ENCODE peak calls at places on chromosomes 16 and 17, in seven cellular contexts. K is psoas muscle, L is stomach, D is PC-3, R is upper lobe of right lung, M is endothelial cell, U is fibroblast of mammary gland. X is an unnamed sample.

GRCh38 chr16:22641030-22641671 is 130.5 kb downstream of the NPIPB5 start:
- DNase-seq in K (no peak), L (no peak), D (peak), R (no peak), M (peak), U (peak), X (peak)

GRCh38 chr16:84362410-84362809 is 5.9 kb upstream of the ATP2C2 start:
- DNase-seq in K (no peak), L (no peak), D (peak), R (no peak), M (no peak), U (no peak), X (no peak)

GRCh38 chr16:24879684-24880083 is 33.9 kb downstream of the SLC5A11 start:
- DNase-seq in K (no peak), L (no peak), D (no peak), R (no peak), M (no peak), U (no peak), X (no peak)

GRCh38 chr16:35691057-35691456 is 2231.6 kb downstream of the TP53TG3F start:
- DNase-seq in K (no peak), L (no peak), D (no peak), R (no peak), M (no peak), U (no peak), X (no peak)

GRCh38 chr17:79046501-79047280 is 22.7 kb downstream of the C1QTNF1 start:
- DNase-seq in K (peak), L (no peak), D (no peak), R (peak), M (no peak), U (peak), X (no peak)

GRCh38 chr16:69477546-69477945 is 53.1 kb downstream of the CYB5B start:
- DNase-seq in K (no peak), L (no peak), D (no peak), R (no peak), M (no peak), U (peak), X (no peak)

GRCh38 chr17:75950850-75951554 is 10.2 kb upstream of the FBF1 start:
- DNase-seq in K (no peak), L (no peak), D (no peak), R (no peak), M (no peak), U (no peak), X (peak)

GRCh38 chr17:10776372-10776771 is 27.5 kb downstream of the TMEM238L start:
- DNase-seq in K (no peak), L (no peak), D (no peak), R (no peak), M (no peak), U (no peak), X (no peak)

GRCh38 chr17:63772801-63773271 is 561 bp downstream of the CCDC47 start:
- DNase-seq in K (no peak), L (no peak), D (peak), R (no peak), M (no peak), U (peak), X (peak)

GRCh38 chr16:67397451-67397801 is 4.1 kb upstream of the TPPP3 start:
- DNase-seq in K (peak), L (no peak), D (no peak), R (no peak), M (no peak), U (peak), X (no peak)

GRCh38 chr16:1429026-1429425 is 1.9 kb upstream of the PERCC1 start:
- DNase-seq in K (peak), L (no peak), D (no peak), R (no peak), M (no peak), U (no peak), X (no peak)

GRCh38 chr17:55157165-55157564 is 107.6 kb upstream of the HLF start:
- DNase-seq in K (no peak), L (no peak), D (peak), R (no peak), M (no peak), U (peak), X (peak)

GRCh38 chr16:13856398-13856797 is 63.6 kb upstream of the ERCC4 start:
- DNase-seq in K (no peak), L (no peak), D (no peak), R (no peak), M (no peak), U (no peak), X (no peak)

GRCh38 chr16:85536073-85536410 is 77.1 kb upstream of the GSE1 start:
- DNase-seq in K (no peak), L (peak), D (no peak), R (no peak), M (no peak), U (no peak), X (no peak)

GRCh38 chr17:43924558-43924957 is 17.2 kb upstream of the MPP2 start:
- DNase-seq in K (no peak), L (no peak), D (no peak), R (no peak), M (no peak), U (no peak), X (no peak)

GRCh38 chr16:12215302-12216105 is 239.0 kb downstream of the SNX29 start:
- DNase-seq in K (no peak), L (no peak), D (no peak), R (no peak), M (peak), U (no peak), X (no peak)

GRCh38 chr17:7263071-7263800 is 958 bp upstream of the CLDN7 start:
- DNase-seq in K (no peak), L (no peak), D (peak), R (peak), M (peak), U (no peak), X (peak)

GRCh38 chr16:733382-734207 is 6.7 kb downstream of the HAGHL start:
- DNase-seq in K (no peak), L (no peak), D (no peak), R (no peak), M (peak), U (no peak), X (peak)

GRCh38 chr17:47205419-47205963 is 3.7 kb upstream of the MYL4 start:
- DNase-seq in K (no peak), L (peak), D (no peak), R (peak), M (no peak), U (peak), X (peak)

GRCh38 chr17:10751569-10751968 is 21.7 kb upstream of the TMEM220 start:
- DNase-seq in K (no peak), L (no peak), D (no peak), R (no peak), M (no peak), U (no peak), X (no peak)

GRCh38 chr16:2078096-2078495 is 30.3 kb downstream of the TSC2 start:
- DNase-seq in K (no peak), L (no peak), D (no peak), R (no peak), M (no peak), U (no peak), X (no peak)

GRCh38 chr17:80428363-80428762 is 13.4 kb downstream of the ENDOV start:
- DNase-seq in K (peak), L (no peak), D (no peak), R (no peak), M (no peak), U (no peak), X (no peak)
- TF ChIP-seq CTCF in K (no peak), L (no peak), D (no peak), R (no peak), M (no peak), U (no peak), X (no peak)

DNA sequence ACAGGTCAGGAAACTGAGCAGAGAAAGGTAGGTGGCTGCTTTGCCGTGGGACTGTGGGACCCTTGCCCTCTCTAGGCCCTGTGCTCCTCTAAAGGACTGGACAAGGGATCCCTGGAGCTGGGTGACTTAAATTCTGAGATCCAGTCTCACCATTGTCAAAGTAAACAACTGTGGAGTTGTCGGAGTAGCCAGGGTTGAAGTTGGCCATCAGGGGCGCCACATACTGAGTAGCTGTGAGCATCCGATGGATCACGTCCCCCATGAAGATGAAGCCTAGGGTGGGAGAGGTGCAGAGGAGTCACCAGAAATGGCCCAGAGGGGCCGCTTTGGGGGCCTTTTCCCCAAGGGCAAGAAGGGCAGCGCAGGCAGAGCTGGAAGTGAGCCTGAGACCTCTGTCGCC is 43.5 kb downstream of the PLXDC1 start:
- DNase-seq in K (no peak), L (no peak), D (no peak), R (no peak), M (no peak), U (no peak), X (no peak)
- TF ChIP-seq CTCF in K (no peak), L (no peak), D (no peak), R (no peak), M (no peak), U (no peak), X (no peak)

GRCh38 chr17:37786481-37786880 is 41.6 kb upstream of the HNF1B start:
- DNase-seq in K (no peak), L (no peak), D (no peak), R (no peak), M (no peak), U (no peak), X (no peak)
- TF ChIP-seq CTCF in K (no peak), L (no peak), D (no peak), R (no peak), M (no peak), U (no peak), X (no peak)

DNA sequence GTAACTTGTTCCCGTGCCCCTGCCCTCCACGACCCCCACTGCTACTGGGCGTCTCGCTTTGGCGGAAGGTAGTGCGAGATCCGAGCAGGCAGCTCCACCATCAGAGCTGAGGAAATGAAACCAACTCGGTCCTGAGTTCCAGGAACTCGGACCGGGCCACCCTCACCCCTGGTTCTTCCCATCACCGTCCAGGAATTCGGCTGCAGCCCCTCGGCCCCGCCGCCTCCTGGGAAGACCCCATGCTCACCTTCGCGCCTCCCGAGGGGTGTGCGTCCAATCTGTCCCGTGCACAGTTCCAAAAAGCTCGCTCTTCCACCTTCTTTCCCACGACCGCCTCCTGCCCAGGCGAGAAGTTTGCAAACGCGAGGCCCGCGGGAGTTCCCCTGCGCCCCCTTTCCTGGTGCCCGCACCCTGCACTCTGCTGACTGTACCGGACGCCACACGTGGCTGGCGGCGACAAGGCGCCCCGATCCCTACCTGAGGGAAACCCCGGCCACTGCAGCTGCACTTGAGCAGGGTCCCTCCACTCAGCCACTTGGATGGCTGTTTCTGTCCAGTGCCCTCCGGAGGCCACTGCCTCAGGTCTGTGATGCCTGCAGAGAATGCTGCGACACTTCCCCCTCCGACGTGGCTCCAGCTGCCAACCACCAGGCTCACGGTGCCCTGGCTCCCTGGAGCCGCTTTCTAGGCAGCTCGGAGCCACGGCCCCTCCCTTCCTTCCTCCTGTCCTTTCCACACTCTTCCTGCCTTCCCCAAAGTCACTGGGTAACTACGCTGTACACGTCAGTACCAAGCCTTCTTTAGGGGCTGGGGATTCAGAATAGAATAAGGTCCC is at the start of gene MLKL:
- DNase-seq in K (peak), L (peak), D (peak), R (peak), M (peak), U (peak), X (peak)
- TF ChIP-seq CTCF in K (no peak), L (no peak), D (no peak), R (peak), M (no peak), U (no peak), X (no peak)

DNA sequence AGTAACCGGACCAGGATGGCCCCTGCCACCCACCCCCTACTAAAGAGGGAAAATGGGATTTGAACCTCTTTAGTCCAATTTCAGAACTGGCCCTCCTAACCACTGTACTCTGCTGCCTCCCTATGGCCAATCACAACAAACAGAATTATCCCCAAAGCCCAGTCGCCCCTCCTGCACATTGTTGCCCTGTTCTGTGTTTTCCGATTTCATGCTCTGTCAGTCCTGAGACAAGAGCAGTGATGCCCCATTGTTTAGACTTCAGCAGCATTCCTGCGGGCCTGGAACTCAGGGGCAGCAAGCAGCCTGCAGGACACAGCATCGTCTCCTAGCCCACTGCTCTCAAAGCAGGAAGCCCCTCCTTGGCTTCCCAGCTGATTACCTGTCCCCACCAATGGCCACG is 20.5 kb upstream of the KLHL11 start:
- DNase-seq in K (no peak), L (no peak), D (no peak), R (no peak), M (no peak), U (no peak), X (no peak)
- TF ChIP-seq CTCF in K (peak), L (no peak), D (peak), R (peak), M (no peak), U (no peak), X (peak)

X was measured in cardiac muscle cell.